ENCODE peak calls at places on chromosomes 7 and 10, in four cellular contexts. One of them, this sample, is unnamed. For H3K36me3 and H3F3A, the result is how much of the 10 kb centered on the place peaks cover.

GRCh38 chr7:16851829-16852228 is 30.0 kb downstream of the AGR3 start:
- DNase-seq in GM23248: no peak
- DNase-seq in neural progenitor cell: peak
- DNase-seq in PC-3: no peak
- DNase-seq in this sample: no peak

GRCh38 chr10:43479275-43479674 is 42.4 kb downstream of the ZNF487 start:
- DNase-seq in neural progenitor cell: no peak
- DNase-seq in GM23248: peak
- DNase-seq in PC-3: no peak
- DNase-seq in this sample: no peak

GRCh38 chr7:130393095-130393494 is 12.8 kb downstream of the CPA1 start:
- DNase-seq in PC-3: no peak
- DNase-seq in neural progenitor cell: no peak
- DNase-seq in GM23248: peak
- DNase-seq in this sample: no peak

GRCh38 chr10:2476236-2476814 is 591.0 kb upstream of the PFKP start:
- DNase-seq in GM23248: no peak
- DNase-seq in PC-3: no peak
- DNase-seq in neural progenitor cell: no peak
- DNase-seq in this sample: no peak

GRCh38 chr7:108430664-108431063 is 25.6 kb downstream of the NRCAM start:
- DNase-seq in GM23248: no peak
- DNase-seq in PC-3: no peak
- DNase-seq in neural progenitor cell: no peak
- DNase-seq in this sample: no peak

GRCh38 chr10:5446390-5446926 is 34.1 kb downstream of the NET1 start:
- DNase-seq in PC-3: peak
- DNase-seq in GM23248: peak
- DNase-seq in neural progenitor cell: peak
- DNase-seq in this sample: peak

GRCh38 chr7:110766874-110767273 is 324.1 kb upstream of the LRRN3 start:
- DNase-seq in neural progenitor cell: no peak
- DNase-seq in GM23248: no peak
- DNase-seq in PC-3: peak
- DNase-seq in this sample: no peak

GRCh38 chr7:134936893-134937520 is 49.3 kb upstream of the AGBL3 start:
- DNase-seq in PC-3: no peak
- DNase-seq in GM23248: peak
- DNase-seq in neural progenitor cell: peak
- DNase-seq in this sample: no peak

GRCh38 chr10:14009315-14010082 is 321.2 kb downstream of the FRMD4A start:
- DNase-seq in PC-3: peak
- DNase-seq in GM23248: peak
- DNase-seq in neural progenitor cell: no peak
- DNase-seq in this sample: no peak

GRCh38 chr7:117048114-117048853 is 95.0 kb downstream of the ST7 start:
- DNase-seq in GM23248: no peak
- DNase-seq in neural progenitor cell: no peak
- DNase-seq in PC-3: no peak
- DNase-seq in this sample: no peak

GRCh38 chr7:78777844-78778243 is 675.6 kb downstream of the MAGI2 start:
- DNase-seq in PC-3: peak
- DNase-seq in neural progenitor cell: no peak
- DNase-seq in GM23248: peak
- DNase-seq in this sample: no peak

GRCh38 chr7:45026984-45027773 is 27.2 kb downstream of the CCM2 start:
- DNase-seq in neural progenitor cell: no peak
- DNase-seq in PC-3: no peak
- DNase-seq in GM23248: peak
- DNase-seq in this sample: peak
- H3K4me3 ChIP-seq in neural progenitor cell: no peak
- H3K4me3 ChIP-seq in PC-3: no peak
- H3K4me3 ChIP-seq in GM23248: no peak
- H3K4me3 ChIP-seq in this sample: peak

GRCh38 chr7:132932321-132933075 is 149.4 kb downstream of the CHCHD3 start:
- DNase-seq in PC-3: no peak
- DNase-seq in GM23248: peak
- DNase-seq in neural progenitor cell: peak
- DNase-seq in this sample: no peak

GRCh38 chr7:132933076-132933466 is 148.8 kb downstream of the CHCHD3 start:
- DNase-seq in PC-3: no peak
- DNase-seq in GM23248: peak
- DNase-seq in neural progenitor cell: no peak
- DNase-seq in this sample: no peak

GRCh38 chr7:132935608-132936007 is 146.3 kb downstream of the CHCHD3 start:
- DNase-seq in GM23248: no peak
- DNase-seq in PC-3: no peak
- DNase-seq in neural progenitor cell: no peak
- DNase-seq in this sample: no peak

GRCh38 chr7:132930881-132931280 is 151.0 kb downstream of the CHCHD3 start:
- DNase-seq in neural progenitor cell: peak
- DNase-seq in GM23248: no peak
- DNase-seq in PC-3: peak
- DNase-seq in this sample: no peak

GRCh38 chr7:132934017-132934416 is 147.9 kb downstream of the CHCHD3 start:
- DNase-seq in PC-3: no peak
- DNase-seq in GM23248: no peak
- DNase-seq in neural progenitor cell: no peak
- DNase-seq in this sample: no peak
- H3K36me3 ChIP-seq in PC-3: under half
- H3K36me3 ChIP-seq in GM23248: under half
- H3K36me3 ChIP-seq in neural progenitor cell: under half
- H3K36me3 ChIP-seq in this sample: under half

DNA sequence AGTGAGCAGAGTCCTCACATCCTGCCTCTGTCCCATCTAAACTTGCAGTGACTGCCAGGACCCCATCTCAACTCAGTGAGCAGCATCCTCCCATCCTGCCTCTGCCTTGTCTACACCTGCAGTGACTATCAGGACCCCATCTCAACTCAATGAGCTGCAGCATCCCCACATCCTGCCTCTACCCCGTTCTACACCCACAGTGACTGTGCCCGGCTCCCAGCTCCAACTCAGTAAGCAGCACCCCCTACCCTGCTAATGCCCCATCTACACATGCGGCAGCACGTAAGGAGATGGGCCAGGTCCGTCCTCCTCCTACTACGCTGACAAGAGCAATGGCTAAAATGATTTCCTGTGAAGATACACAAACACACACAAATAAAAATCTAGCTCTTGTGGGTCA is 65.5 kb downstream of the TNS3 start:
- DNase-seq in PC-3: no peak
- DNase-seq in neural progenitor cell: no peak
- DNase-seq in GM23248: no peak
- DNase-seq in this sample: no peak
- H3F3A ChIP-seq in PC-3: under half
- H3F3A ChIP-seq in neural progenitor cell: under half
- H3F3A ChIP-seq in GM23248: half or more
- H3F3A ChIP-seq in this sample: under half

GRCh38 chr10:3911713-3912442 is 126.9 kb upstream of the KLF6 start:
- DNase-seq in GM23248: peak
- DNase-seq in neural progenitor cell: no peak
- DNase-seq in PC-3: no peak
- DNase-seq in this sample: no peak
- H3K4me3 ChIP-seq in GM23248: no peak
- H3K4me3 ChIP-seq in neural progenitor cell: no peak
- H3K4me3 ChIP-seq in PC-3: no peak
- H3K4me3 ChIP-seq in this sample: no peak

GRCh38 chr10:58743466-58744115 is 230.9 kb downstream of the BICC1 start:
- DNase-seq in GM23248: peak
- DNase-seq in PC-3: no peak
- DNase-seq in neural progenitor cell: peak
- DNase-seq in this sample: no peak
- H3K36me3 ChIP-seq in GM23248: under half
- H3K36me3 ChIP-seq in PC-3: under half
- H3K36me3 ChIP-seq in neural progenitor cell: under half
- H3K36me3 ChIP-seq in this sample: under half